ENCODE peak calls at places on chromosome 20, in eight cellular contexts. L is progenitor cell of endocrine pancreas; M is posterior vena cava; X is WERI-Rb-1; I is natural killer cell; R is non-pigmented ciliary epithelial cell; B is stimulated activated CD4-positive, alpha-beta T cell treated with anti-CD3 and anti-CD28 coated beads, Interleukin-1b, Interleukin-23, amount 100 ng/mL, for 48 hours; U is heart left ventricle. T is an unnamed sample.

GRCh38 chr20:41643504-41643938 is 25.3 kb upstream of the CHD6 start:
- DNase-seq in B (no peak), U (peak), R (peak), I (no peak), L (no peak), X (no peak), M (no peak), T (no peak)

GRCh38 chr20:21693322-21693721 is 12.1 kb upstream of the PAX1 start:
- DNase-seq in U (no peak), I (no peak), B (no peak), M (no peak), L (no peak), X (no peak), R (no peak), T (no peak)

GRCh38 chr20:39378781-39379180 is 416.6 kb downstream of the DHX35 start:
- DNase-seq in L (no peak), X (no peak), M (no peak), I (no peak), U (peak), B (no peak), R (no peak), T (no peak)

GRCh38 chr20:61989741-61990140 is 75.9 kb downstream of the TAF4 start:
- DNase-seq in I (peak), L (no peak), M (no peak), U (no peak), X (no peak), R (no peak), B (no peak), T (no peak)

GRCh38 chr20:50372770-50373088 is 137.5 kb upstream of the PTPN1 start:
- DNase-seq in M (no peak), U (no peak), B (no peak), R (no peak), I (no peak), X (no peak), L (no peak), T (no peak)

GRCh38 chr20:1500496-1500895 is 9.3 kb upstream of the SIRPB2 start:
- DNase-seq in B (no peak), I (no peak), X (no peak), L (no peak), U (no peak), M (no peak), R (no peak), T (no peak)

GRCh38 chr20:16415079-16415478 is 158.2 kb downstream of the KIF16B start:
- DNase-seq in L (no peak), X (no peak), R (no peak), B (no peak), M (no peak), I (no peak), U (no peak), T (no peak)

GRCh38 chr20:58760881-58761280 is 68.3 kb downstream of the NPEPL1 start:
- DNase-seq in R (no peak), M (no peak), L (no peak), B (no peak), X (no peak), I (no peak), U (no peak), T (no peak)

GRCh38 chr20:50224553-50225255 is 34.1 kb downstream of the CEBPB start:
- DNase-seq in U (peak), I (no peak), M (peak), R (peak), X (no peak), B (no peak), L (no peak), T (peak)

GRCh38 chr20:24948939-24949679 is at the start of gene CST7:
- DNase-seq in X (no peak), B (peak), U (peak), L (no peak), M (peak), R (no peak), I (peak), T (peak)

GRCh38 chr20:22775256-22775655 is 190.9 kb upstream of the FOXA2 start:
- DNase-seq in I (no peak), L (no peak), X (no peak), M (no peak), R (no peak), B (no peak), U (no peak), T (no peak)

GRCh38 chr20:46640536-46641311 is 10.5 kb downstream of the SLC13A3 start:
- DNase-seq in X (no peak), B (no peak), L (no peak), I (no peak), U (no peak), R (no peak), M (no peak), T (no peak)

GRCh38 chr20:58374906-58375760 is 13.9 kb upstream of the VAPB start:
- DNase-seq in B (no peak), X (no peak), U (no peak), I (no peak), L (no peak), M (no peak), R (no peak), T (no peak)

GRCh38 chr20:63264519-63264918 is 8.1 kb upstream of the ARFGAP1 start:
- DNase-seq in M (no peak), I (no peak), X (no peak), L (no peak), U (no peak), R (no peak), B (no peak), T (no peak)

GRCh38 chr20:37202267-37202943 is 23.1 kb upstream of the MROH8 start:
- DNase-seq in L (no peak), U (no peak), R (peak), B (no peak), M (no peak), I (no peak), X (peak), T (peak)

GRCh38 chr20:1330075-1330830 is 1.3 kb upstream of the SDCBP2 start:
- DNase-seq in M (peak), U (peak), X (no peak), L (no peak), R (no peak), I (no peak), B (peak), T (peak)

GRCh38 chr20:51480507-51481270 is 61.8 kb downstream of the NFATC2 start:
- DNase-seq in L (no peak), I (no peak), X (no peak), R (no peak), B (peak), U (no peak), M (no peak), T (peak)